ENCODE peak calls at places on chromosomes 5 and 9, in nine cellular contexts. W, X, F, B, Y, N, O, L and J are unnamed samples.

GRCh38 chr9:9790216-9790872 is 822.5 kb downstream of the PTPRD start:
- DNase-seq in O (peak; percentile 7), X (no peak), L (peak; percentile 15), W (no peak), Y (no peak), N (peak; percentile 56), F (peak; percentile 15), B (no peak), J (peak; percentile 26)

GRCh38 chr9:128275198-128276007 is at the start of gene GOLGA2:
- DNase-seq in W (no peak), B (peak; percentile 67), Y (no peak), X (no peak), L (peak; percentile 84), F (peak; percentile 84), O (no peak), N (peak; percentile 8), J (peak; percentile 48)

GRCh38 chr9:121376214-121376830 is 6.3 kb upstream of the STOM start:
- DNase-seq in O (no peak), X (no peak), Y (no peak), N (no peak), B (no peak), L (no peak), F (no peak), W (no peak), J (no peak)

GRCh38 chr5:133200256-133200655 is 148.4 kb downstream of the HSPA4 start:
- DNase-seq in N (no peak), L (no peak), B (no peak), F (no peak), O (no peak), Y (no peak), X (no peak), W (no peak), J (no peak)

GRCh38 chr5:132777209-132778069 is at the start of gene SEPTIN8:
- DNase-seq in F (peak; percentile 64), N (peak; percentile 68), O (no peak), X (peak; percentile 84), W (peak; percentile 73), B (peak; percentile 83), L (peak; percentile 90), Y (no peak), J (peak; percentile 54)

GRCh38 chr5:80871541-80871961 is 88.6 kb upstream of the RASGRF2 start:
- DNase-seq in B (no peak), W (peak; percentile 73), Y (peak; percentile 6), N (no peak), L (no peak), O (peak; percentile 41), F (no peak), X (no peak), J (no peak)

GRCh38 chr9:82332018-82332773 is 343.6 kb downstream of the SPATA31D1 start:
- DNase-seq in Y (peak; percentile 60), B (no peak), W (no peak), N (no peak), O (peak; percentile 91), F (no peak), L (no peak), X (no peak), J (no peak)

GRCh38 chr9:117293199-117294114 is 121.4 kb downstream of the ASTN2 start:
- DNase-seq in N (no peak), B (peak; percentile 56), X (no peak), F (no peak), L (no peak), Y (no peak), W (no peak), O (no peak), J (no peak)

GRCh38 chr5:139415221-139415861 is 11.5 kb upstream of the SPATA24 start:
- DNase-seq in Y (no peak), N (no peak), L (no peak), F (no peak), B (no peak), O (no peak), X (no peak), W (peak; percentile 74), J (no peak)

GRCh38 chr9:124452326-124452725 is 2.1 kb downstream of the ADGRD2 start:
- DNase-seq in B (peak; percentile 34), N (no peak), L (no peak), Y (no peak), F (no peak), O (no peak), X (peak; percentile 64), W (no peak), J (no peak)

GRCh38 chr9:21972361-21972760 is 21.8 kb downstream of the CDKN2A start:
- DNase-seq in N (no peak), F (no peak), X (no peak), O (no peak), W (no peak), L (no peak), Y (no peak), B (no peak), J (no peak)